ENCODE peak calls at places on chromosomes 2 and 18, in ten cellular contexts. M, R, K, Z, O, S, U, F, W and X are unnamed samples.

GRCh38 chr2:217714268-217714643 is 288.5 kb downstream of the TNS1 start:
- DNase-seq in R (peak; percentile 81), F (peak; percentile 78), M (peak; percentile 79), W (peak; percentile 56), O (no peak), Z (no peak), U (no peak), K (peak; percentile 20), S (no peak), X (no peak)

GRCh38 chr2:240919786-240920782 is 13.9 kb downstream of the CROCC2 start:
- DNase-seq in K (peak; percentile 7), M (peak; percentile 21), S (peak; percentile 22), F (peak; percentile 11), R (peak; percentile 50), U (peak; percentile 8), W (no peak), Z (no peak), O (no peak), X (no peak)

GRCh38 chr18:41532344-41533086 is 422.5 kb upstream of the PIK3C3 start:
- DNase-seq in O (no peak), W (peak; percentile 1), M (no peak), K (no peak), U (no peak), F (no peak), Z (no peak), R (no peak), S (no peak), X (no peak)

GRCh38 chr18:68733693-68734092 is 18.8 kb upstream of the TMX3 start:
- DNase-seq in O (no peak), M (no peak), S (no peak), Z (no peak), W (peak; percentile 26), F (no peak), U (no peak), R (no peak), K (no peak), X (no peak)

GRCh38 chr18:75309564-75309963 is 99.0 kb downstream of the TSHZ1 start:
- DNase-seq in F (no peak), S (no peak), O (no peak), M (no peak), R (no peak), K (no peak), Z (no peak), W (no peak), U (no peak), X (no peak)

GRCh38 chr18:3402962-3403585 is 46.9 kb upstream of the TGIF1 start:
- DNase-seq in Z (no peak), S (no peak), K (no peak), M (no peak), O (no peak), W (peak; percentile 40), R (no peak), F (no peak), U (no peak), X (peak; percentile 18)

GRCh38 chr2:2590141-2590540 is 259.1 kb upstream of the MYT1L start:
- DNase-seq in F (no peak), Z (no peak), M (no peak), R (no peak), K (no peak), O (no peak), S (no peak), U (no peak), W (no peak), X (no peak)

GRCh38 chr2:86185517-86186212 is 9.6 kb downstream of the IMMT start:
- DNase-seq in O (no peak), F (no peak), S (no peak), M (no peak), K (no peak), W (no peak), U (no peak), Z (no peak), R (no peak), X (peak; percentile 44)

GRCh38 chr2:181305151-181306123 is 151.7 kb upstream of the ITGA4 start:
- DNase-seq in M (peak; percentile 62), O (no peak), R (no peak), K (peak; percentile 51), S (no peak), F (no peak), Z (no peak), W (peak; percentile 5), U (no peak), X (peak; percentile 92)

GRCh38 chr18:45456076-45457066 is 158.9 kb upstream of the SLC14A2 start:
- DNase-seq in K (no peak), W (no peak), M (peak; percentile 67), F (peak; percentile 26), Z (no peak), R (no peak), U (no peak), O (no peak), S (no peak), X (no peak)

GRCh38 chr2:179467111-179467510 is 202.5 kb upstream of the SESTD1 start:
- DNase-seq in M (no peak), F (no peak), S (no peak), O (no peak), Z (no peak), R (no peak), U (no peak), W (peak; percentile 64), K (no peak), X (no peak)

GRCh38 chr2:11831415-11831814 is 85.0 kb downstream of the LPIN1 start:
- DNase-seq in K (no peak), S (no peak), F (no peak), Z (no peak), O (no peak), R (no peak), U (no peak), W (no peak), M (no peak), X (no peak)

GRCh38 chr18:62928316-62928715 is 213.0 kb downstream of the PHLPP1 start:
- DNase-seq in S (no peak), M (no peak), R (no peak), F (no peak), K (no peak), Z (no peak), U (no peak), O (no peak), W (peak; percentile 33), X (no peak)

GRCh38 chr2:238911376-238912227 is 63.7 kb downstream of the TWIST2 start:
- DNase-seq in F (no peak), S (peak; percentile 18), Z (no peak), O (no peak), W (no peak), M (peak; percentile 15), R (no peak), K (no peak), U (no peak), X (no peak)

GRCh38 chr18:55585586-55586521 is 2.1 kb downstream of the TCF4 start:
- DNase-seq in U (peak; percentile 18), F (no peak), Z (no peak), M (peak; percentile 22), K (no peak), S (no peak), O (no peak), W (peak; percentile 35), R (no peak), X (peak; percentile 55)

GRCh38 chr2:23940262-23940975 is at the start of gene UBXN2A:
- DNase-seq in Z (peak; percentile 68), F (peak; percentile 64), R (peak; percentile 82), S (peak; percentile 79), K (peak; percentile 79), U (peak; percentile 56), W (peak; percentile 77), O (peak; percentile 79), M (peak; percentile 85), X (peak; percentile 93)
- TF ChIP-seq POLR2A in Z (peak; percentile 73), F (peak; percentile 87), R (peak; percentile 30), S (peak; percentile 78), K (peak; percentile 70), U (peak; percentile 35), W (no peak), O (peak; percentile 62), M (no peak), X (peak; percentile 89)

DNA sequence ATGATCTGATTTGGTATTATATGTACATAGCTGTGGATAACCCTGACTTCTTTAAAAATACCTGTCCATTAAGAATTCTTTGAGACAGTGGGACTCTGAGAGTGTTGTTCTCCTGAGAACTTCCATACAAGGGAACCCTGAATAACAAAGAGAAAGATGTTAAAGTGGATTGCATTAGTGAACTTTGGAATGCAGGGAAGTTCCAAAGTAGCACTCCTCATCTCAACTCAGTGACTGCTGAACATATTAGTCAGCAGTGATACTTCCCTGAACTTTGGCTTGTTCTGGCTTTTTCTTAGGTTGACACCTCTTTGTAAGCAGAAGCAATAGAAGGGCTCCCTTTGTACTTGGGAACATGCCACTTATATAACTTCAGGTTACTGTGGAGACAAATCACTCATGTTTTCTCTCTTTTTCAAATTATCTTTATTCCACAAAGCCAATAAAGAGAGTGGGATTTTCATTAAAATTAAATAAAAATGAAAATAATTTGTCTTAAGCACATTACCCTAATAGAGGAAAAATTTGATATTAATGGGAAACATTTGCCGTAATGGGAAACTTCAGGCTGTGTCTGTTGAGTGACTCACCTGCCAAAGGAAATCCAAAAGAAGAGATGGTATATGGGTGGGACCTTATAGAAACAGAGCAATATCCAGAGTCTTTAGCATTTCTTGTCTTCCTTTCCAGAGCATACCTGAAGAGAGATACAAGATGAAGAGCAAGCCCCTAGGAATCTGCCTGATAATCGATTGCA is 33.3 kb downstream of the CFLAR start:
- DNase-seq in U (no peak), M (no peak), R (no peak), Z (no peak), W (peak; percentile 96), K (no peak), F (no peak), S (no peak), O (no peak), X (peak; percentile 18)
- TF ChIP-seq POLR2A in U (no peak), M (no peak), R (no peak), Z (no peak), W (no peak), K (no peak), F (peak; percentile 12), S (no peak), O (no peak), X (no peak)

GRCh38 chr2:201780674-201781582 is at the start of gene ALS2:
- DNase-seq in S (peak; percentile 96), Z (peak; percentile 98), M (peak; percentile 98), U (peak; percentile 98), K (peak; percentile 97), W (peak; percentile 100), R (peak; percentile 99), O (peak; percentile 76), F (peak; percentile 97), X (peak; percentile 94)
- TF ChIP-seq POLR2A in S (peak; percentile 37), Z (peak; percentile 69), M (no peak), U (peak; percentile 31), K (peak; percentile 70), W (peak; percentile 66), R (no peak), O (peak; percentile 49), F (peak; percentile 64), X (peak; percentile 83)

DNA sequence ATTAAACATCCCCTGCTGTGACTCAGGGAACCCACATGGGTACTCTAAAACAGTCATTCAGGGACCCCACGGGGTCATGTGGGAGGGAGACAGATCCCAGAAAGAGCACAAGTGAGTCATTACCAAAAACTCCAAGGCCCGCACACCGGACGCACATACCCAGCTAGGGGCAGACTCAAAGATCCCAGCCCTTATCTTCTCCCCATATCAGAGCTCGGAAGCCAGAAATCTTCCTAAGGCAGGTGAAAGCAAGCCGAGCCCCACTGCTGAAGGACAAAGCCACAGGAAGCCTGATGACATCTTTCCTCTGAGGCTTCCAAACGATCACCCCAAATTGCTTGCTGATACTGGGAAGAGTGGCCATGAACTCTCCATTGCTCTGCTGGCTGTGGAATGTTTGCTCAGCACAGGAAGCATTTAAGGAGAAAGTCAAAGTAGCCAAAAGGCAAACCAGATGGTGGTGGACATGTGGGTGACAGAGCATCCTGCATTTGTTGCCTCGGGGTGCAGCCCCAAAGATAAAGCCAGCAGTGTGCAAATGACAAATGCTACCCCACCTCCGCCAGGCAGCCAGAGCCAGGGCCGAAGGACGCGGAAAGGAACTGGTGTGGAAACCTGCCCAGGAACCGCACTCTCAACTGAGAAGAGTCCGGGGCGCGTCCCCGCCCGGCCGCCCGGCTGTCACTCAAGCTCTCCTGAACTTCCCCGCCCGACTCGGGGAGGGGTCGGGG is 784 bp downstream of the ACTR1B start:
- DNase-seq in F (peak; percentile 93), Z (peak; percentile 70), U (peak; percentile 72), K (peak; percentile 81), O (peak; percentile 70), W (peak; percentile 89), M (peak; percentile 88), R (peak; percentile 87), S (peak; percentile 76), X (peak; percentile 83)
- TF ChIP-seq POLR2A in F (peak; percentile 87), Z (peak; percentile 14), U (no peak), K (peak; percentile 51), O (peak; percentile 36), W (peak; percentile 71), M (no peak), R (no peak), S (peak; percentile 7), X (no peak)